ENCODE peak calls at places on chromosomes 11 and 22, in nine cellular contexts. Y is cardiac fibroblast; B is left ventricle myocardium inferior; W is CD8-positive, alpha-beta T cell; M is epithelial cell of esophagus; X is astrocyte of the spinal cord; J is tibial nerve; G is HFFc6; S is AG09309. A is an unnamed sample.

GRCh38 chr11:75503531-75504099 is 22.1 kb downstream of the GDPD5 start:
- DNase-seq in Y (no peak), B (no peak), W (no peak), M (no peak), X (no peak), J (no peak), G (no peak), S (no peak), A (no peak)

GRCh38 chr22:23218867-23219251 is 38.5 kb downstream of the BCR start:
- DNase-seq in Y (no peak), B (peak), W (no peak), M (no peak), X (peak), J (no peak), G (no peak), S (no peak), A (no peak)

GRCh38 chr11:12543596-12544415 is 130.4 kb upstream of the TEAD1 start:
- DNase-seq in Y (no peak), B (no peak), W (no peak), M (peak), X (no peak), J (no peak), G (no peak), S (no peak), A (no peak)

GRCh38 chr11:10304495-10305261 is at the start of gene ADM:
- DNase-seq in Y (peak), B (peak), W (no peak), M (peak), X (peak), J (peak), G (peak), S (peak), A (peak)

GRCh38 chr22:37571258-37571991 is 8.5 kb downstream of the LGALS2 start:
- DNase-seq in Y (no peak), B (no peak), W (no peak), M (peak), X (peak), J (no peak), G (no peak), S (no peak), A (no peak)

GRCh38 chr11:128476729-128477128 is 110.6 kb downstream of the ETS1 start:
- DNase-seq in Y (no peak), B (no peak), W (peak), M (no peak), X (no peak), J (no peak), G (no peak), S (no peak), A (no peak)

GRCh38 chr22:36343720-36344105 is 44.1 kb downstream of the MYH9 start:
- DNase-seq in Y (no peak), B (no peak), W (no peak), M (no peak), X (no peak), J (no peak), G (no peak), S (no peak), A (no peak)

GRCh38 chr11:92685049-92685448 is 284.4 kb upstream of the MTNR1B start:
- DNase-seq in Y (no peak), B (no peak), W (no peak), M (no peak), X (no peak), J (no peak), G (no peak), S (no peak), A (no peak)

GRCh38 chr11:67451658-67451976 is 912 bp downstream of the GPR152 start:
- DNase-seq in Y (no peak), B (no peak), W (no peak), M (no peak), X (no peak), J (no peak), G (no peak), S (no peak), A (no peak)

GRCh38 chr11:43681543-43681942 is 1.0 kb downstream of the HSD17B12 start:
- DNase-seq in Y (no peak), B (no peak), W (no peak), M (peak), X (peak), J (no peak), G (peak), S (no peak), A (no peak)

GRCh38 chr11:29333993-29334780 is 682.6 kb downstream of the KCNA4 start:
- DNase-seq in Y (peak), B (no peak), W (no peak), M (peak), X (peak), J (no peak), G (peak), S (no peak), A (no peak)

GRCh38 chr11:5696210-5696609 is 6.6 kb downstream of the TRIM22 start:
- DNase-seq in Y (no peak), B (no peak), W (no peak), M (no peak), X (no peak), J (no peak), G (no peak), S (no peak), A (no peak)

GRCh38 chr22:49291781-49292180 is 535.9 kb downstream of the BRD1 start:
- DNase-seq in Y (no peak), B (no peak), W (no peak), M (no peak), X (no peak), J (no peak), G (no peak), S (no peak), A (no peak)

GRCh38 chr11:19849107-19849789 is 136.6 kb downstream of the NAV2 start:
- DNase-seq in Y (no peak), B (peak), W (no peak), M (no peak), X (no peak), J (no peak), G (no peak), S (no peak), A (no peak)

GRCh38 chr11:111459506-111460270 is 52.5 kb downstream of the BTG4 start:
- DNase-seq in Y (no peak), B (no peak), W (no peak), M (no peak), X (no peak), J (no peak), G (no peak), S (no peak), A (no peak)
- TF ChIP-seq CTCF in Y (no peak), B (no peak), W (no peak), M (no peak), X (no peak), J (no peak), G (peak), S (no peak), A (no peak)

GRCh38 chr22:21981874-21982273 is 713 bp downstream of the TOP3B start:
- DNase-seq in Y (no peak), B (no peak), W (no peak), M (peak), X (no peak), J (no peak), G (no peak), S (no peak), A (no peak)

GRCh38 chr22:21980547-21980946 is 2.0 kb downstream of the TOP3B start:
- DNase-seq in Y (no peak), B (no peak), W (no peak), M (no peak), X (no peak), J (no peak), G (no peak), S (no peak), A (no peak)

GRCh38 chr22:21982338-21982965 is at the start of gene TOP3B:
- DNase-seq in Y (peak), B (peak), W (peak), M (peak), X (peak), J (peak), G (peak), S (peak), A (peak)

GRCh38 chr22:21985214-21985613 is 2.6 kb upstream of the TOP3B start:
- DNase-seq in Y (no peak), B (no peak), W (no peak), M (no peak), X (no peak), J (no peak), G (no peak), S (no peak), A (no peak)

DNA sequence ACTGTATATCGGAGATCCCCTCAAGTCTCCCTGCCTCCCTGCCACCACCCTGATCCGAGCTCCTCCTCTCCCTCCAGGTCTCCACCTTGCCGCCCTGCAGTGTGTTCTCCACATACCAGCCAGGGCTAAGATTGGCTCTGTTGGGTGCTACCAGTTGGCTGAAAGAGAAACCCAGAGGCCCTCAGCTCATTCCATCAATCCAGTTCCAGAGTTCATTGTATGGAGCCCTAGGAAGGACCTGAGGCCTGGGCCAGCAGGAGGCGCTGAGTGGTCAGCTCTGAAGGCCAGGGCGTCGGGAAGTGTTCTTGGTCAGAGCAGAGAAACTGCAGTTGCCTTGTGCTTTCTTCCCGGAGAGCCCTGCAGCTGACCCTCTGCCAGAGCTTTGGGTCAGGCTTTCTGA is 2.2 kb upstream of the TOP3B start:
- DNase-seq in Y (peak), B (no peak), W (no peak), M (peak), X (no peak), J (no peak), G (peak), S (no peak), A (no peak)
- TF ChIP-seq CTCF in Y (peak), B (peak), W (no peak), M (peak), X (peak), J (no peak), G (peak), S (peak), A (no peak)

GRCh38 chr22:17234144-17234623 is 14.9 kb upstream of the ADA2 start:
- DNase-seq in Y (peak), B (no peak), W (no peak), M (no peak), X (no peak), J (no peak), G (no peak), S (no peak), A (no peak)
- TF ChIP-seq CTCF in Y (no peak), B (no peak), W (no peak), M (no peak), X (peak), J (no peak), G (no peak), S (no peak), A (no peak)

DNA sequence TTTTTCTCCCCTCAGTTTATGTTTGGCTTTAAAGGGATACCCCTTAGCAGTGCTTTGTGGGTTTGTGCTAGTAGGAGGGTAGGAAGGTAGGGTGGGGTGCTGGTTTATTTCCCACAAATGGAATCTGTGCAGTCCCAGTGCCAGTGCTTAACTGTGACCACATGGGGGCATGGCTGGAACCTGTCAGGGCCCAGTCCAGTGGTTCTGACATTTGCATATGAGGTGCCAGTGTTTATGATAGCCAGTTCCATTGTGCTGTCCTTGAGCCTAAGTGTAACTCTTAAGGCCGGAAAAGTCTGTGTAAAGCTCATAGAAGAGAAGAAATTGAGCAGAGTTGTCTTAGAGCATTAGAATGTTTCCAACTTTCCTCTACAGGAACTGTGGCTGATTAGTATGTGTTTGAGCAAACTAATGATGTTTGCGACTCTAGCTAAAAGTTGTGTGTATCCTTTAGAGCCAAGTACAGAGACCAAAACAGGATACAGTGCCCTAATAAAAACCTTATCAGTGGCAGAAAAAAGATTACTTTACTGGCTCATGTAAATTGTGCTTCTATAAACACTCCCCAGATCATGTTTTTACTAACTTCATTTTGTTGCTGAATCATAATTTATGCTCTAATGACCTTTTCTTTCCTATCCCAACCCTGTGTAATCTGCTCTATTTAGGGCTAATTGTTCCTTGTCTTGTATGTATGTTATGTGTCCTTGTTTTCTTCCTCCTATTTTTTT is 38.1 kb downstream of the DIXDC1 start:
- DNase-seq in Y (no peak), B (no peak), W (no peak), M (no peak), X (no peak), J (no peak), G (no peak), S (no peak), A (no peak)
- TF ChIP-seq CTCF in Y (peak), B (peak), W (no peak), M (peak), X (peak), J (peak), G (peak), S (peak), A (no peak)

A was measured in omental fat pad.